ENCODE peak calls at places on chromosomes 6 and 20, in four cellular contexts. One of them, this sample, is unnamed.

GRCh38 chr20:36585410-36586125 is 12.2 kb downstream of the TGIF2 start:
- DNase-seq in NCI-H446: no peak
- DNase-seq in mammary epithelial cell: peak
- DNase-seq in myocyte: peak
- DNase-seq in this sample: no peak

GRCh38 chr6:16982827-16983226 is 119.0 kb upstream of the STMND1 start:
- DNase-seq in myocyte: peak
- DNase-seq in NCI-H446: peak
- DNase-seq in mammary epithelial cell: peak
- DNase-seq in this sample: peak

GRCh38 chr20:16860914-16861313 is 112.8 kb downstream of the OTOR start:
- DNase-seq in NCI-H446: no peak
- DNase-seq in mammary epithelial cell: no peak
- DNase-seq in myocyte: peak
- DNase-seq in this sample: no peak

GRCh38 chr6:87066449-87067288 is 28.2 kb downstream of the CGA start:
- DNase-seq in NCI-H446: peak
- DNase-seq in myocyte: peak
- DNase-seq in mammary epithelial cell: peak
- DNase-seq in this sample: peak

GRCh38 chr6:76247527-76247926 is 175.1 kb upstream of the IMPG1 start:
- DNase-seq in NCI-H446: no peak
- DNase-seq in myocyte: no peak
- DNase-seq in mammary epithelial cell: no peak
- DNase-seq in this sample: no peak

GRCh38 chr6:107732461-107732860 is 91.7 kb downstream of the SCML4 start:
- DNase-seq in myocyte: no peak
- DNase-seq in mammary epithelial cell: no peak
- DNase-seq in NCI-H446: no peak
- DNase-seq in this sample: no peak

GRCh38 chr20:59165389-59165785 is 1.8 kb downstream of the ZNF831 start:
- DNase-seq in mammary epithelial cell: no peak
- DNase-seq in myocyte: no peak
- DNase-seq in NCI-H446: no peak
- DNase-seq in this sample: no peak

GRCh38 chr6:14240411-14241166 is 123.0 kb downstream of the CD83 start:
- DNase-seq in mammary epithelial cell: no peak
- DNase-seq in myocyte: no peak
- DNase-seq in NCI-H446: no peak
- DNase-seq in this sample: no peak

GRCh38 chr20:32201296-32201976 is 6.1 kb downstream of the PLAGL2 start:
- DNase-seq in mammary epithelial cell: peak
- DNase-seq in NCI-H446: no peak
- DNase-seq in myocyte: no peak
- DNase-seq in this sample: no peak

GRCh38 chr20:35568645-35569044 is 26.8 kb downstream of the ERGIC3 start:
- DNase-seq in mammary epithelial cell: peak
- DNase-seq in myocyte: no peak
- DNase-seq in NCI-H446: no peak
- DNase-seq in this sample: no peak

GRCh38 chr6:137975058-137975940 is 108.2 kb downstream of the TNFAIP3 start:
- DNase-seq in myocyte: peak
- DNase-seq in mammary epithelial cell: no peak
- DNase-seq in NCI-H446: no peak
- DNase-seq in this sample: no peak

GRCh38 chr20:34540596-34541263 is 17.8 kb upstream of the MAP1LC3A start:
- DNase-seq in myocyte: no peak
- DNase-seq in mammary epithelial cell: no peak
- DNase-seq in NCI-H446: no peak
- DNase-seq in this sample: no peak

GRCh38 chr6:40477246-40478126 is 109.7 kb downstream of the LRFN2 start:
- DNase-seq in NCI-H446: peak
- DNase-seq in myocyte: no peak
- DNase-seq in mammary epithelial cell: no peak
- DNase-seq in this sample: no peak

GRCh38 chr6:84466521-84466920 is 239.1 kb upstream of the CEP162 start:
- DNase-seq in mammary epithelial cell: peak
- DNase-seq in NCI-H446: no peak
- DNase-seq in myocyte: peak
- DNase-seq in this sample: peak

GRCh38 chr6:20744911-20745557 is 210.8 kb downstream of the CDKAL1 start:
- DNase-seq in mammary epithelial cell: no peak
- DNase-seq in myocyte: no peak
- DNase-seq in NCI-H446: no peak
- DNase-seq in this sample: no peak

GRCh38 chr20:542777-543368 is 717 bp downstream of the CSNK2A1 start:
- DNase-seq in NCI-H446: no peak
- DNase-seq in myocyte: peak
- DNase-seq in mammary epithelial cell: no peak
- DNase-seq in this sample: no peak

GRCh38 chr20:47727909-47728361 is 57.3 kb downstream of the SULF2 start:
- DNase-seq in mammary epithelial cell: no peak
- DNase-seq in myocyte: peak
- DNase-seq in NCI-H446: no peak
- DNase-seq in this sample: no peak

GRCh38 chr6:119148102-119148824 is 69.8 kb upstream of the FAM184A start:
- DNase-seq in NCI-H446: peak
- DNase-seq in mammary epithelial cell: peak
- DNase-seq in myocyte: peak
- DNase-seq in this sample: peak

GRCh38 chr20:6718660-6719059 is 48.8 kb upstream of the BMP2 start:
- DNase-seq in NCI-H446: no peak
- DNase-seq in myocyte: no peak
- DNase-seq in mammary epithelial cell: peak
- DNase-seq in this sample: no peak

GRCh38 chr20:23145281-23145700 is 59.2 kb upstream of the CD93 start:
- DNase-seq in NCI-H446: peak
- DNase-seq in myocyte: peak
- DNase-seq in mammary epithelial cell: no peak
- DNase-seq in this sample: peak

GRCh38 chr20:25277941-25278521 is 30.1 kb downstream of the PYGB start:
- DNase-seq in mammary epithelial cell: no peak
- DNase-seq in NCI-H446: no peak
- DNase-seq in myocyte: no peak
- DNase-seq in this sample: no peak

GRCh38 chr6:87068804-87069203 is 26.1 kb downstream of the CGA start:
- DNase-seq in myocyte: no peak
- DNase-seq in NCI-H446: no peak
- DNase-seq in mammary epithelial cell: no peak
- DNase-seq in this sample: no peak

GRCh38 chr6:20633566-20634340 is 99.5 kb downstream of the CDKAL1 start:
- DNase-seq in mammary epithelial cell: no peak
- DNase-seq in myocyte: no peak
- DNase-seq in NCI-H446: peak
- DNase-seq in this sample: no peak

GRCh38 chr6:27865952-27866369 is 46.2 kb downstream of the OR2B2 start:
- DNase-seq in myocyte: no peak
- DNase-seq in NCI-H446: no peak
- DNase-seq in mammary epithelial cell: peak
- DNase-seq in this sample: no peak

GRCh38 chr6:149318581-149319286 is 1.2 kb downstream of the TAB2 start:
- DNase-seq in NCI-H446: no peak
- DNase-seq in mammary epithelial cell: peak
- DNase-seq in myocyte: no peak
- DNase-seq in this sample: no peak

GRCh38 chr20:53652090-53652858 is 58.6 kb upstream of the ZNF217 start:
- DNase-seq in mammary epithelial cell: no peak
- DNase-seq in NCI-H446: no peak
- DNase-seq in myocyte: peak
- DNase-seq in this sample: no peak

GRCh38 chr20:1215386-1216170 is 10.3 kb upstream of the RAD21L1 start:
- DNase-seq in NCI-H446: no peak
- DNase-seq in myocyte: no peak
- DNase-seq in mammary epithelial cell: no peak
- DNase-seq in this sample: no peak

GRCh38 chr6:5681480-5681879 is 325.2 kb downstream of the NRN1 start:
- DNase-seq in NCI-H446: no peak
- DNase-seq in mammary epithelial cell: no peak
- DNase-seq in myocyte: no peak
- DNase-seq in this sample: no peak

GRCh38 chr20:46512943-46513844 is at the start of gene ZNF334:
- DNase-seq in myocyte: peak
- DNase-seq in mammary epithelial cell: peak
- DNase-seq in NCI-H446: peak
- DNase-seq in this sample: peak

GRCh38 chr20:36573103-36573797 is at the start of gene TGIF2:
- DNase-seq in myocyte: peak
- DNase-seq in mammary epithelial cell: peak
- DNase-seq in NCI-H446: peak
- DNase-seq in this sample: peak

GRCh38 chr6:157600807-157601206 is 219.8 kb downstream of the ZDHHC14 start:
- DNase-seq in NCI-H446: no peak
- DNase-seq in mammary epithelial cell: no peak
- DNase-seq in myocyte: no peak
- DNase-seq in this sample: no peak

GRCh38 chr6:150004783-150005717 is 20.3 kb downstream of the RAET1L start:
- DNase-seq in myocyte: peak
- DNase-seq in mammary epithelial cell: peak
- DNase-seq in NCI-H446: peak
- DNase-seq in this sample: peak

GRCh38 chr6:140178550-140179334 is 804.3 kb upstream of the CITED2 start:
- DNase-seq in myocyte: peak
- DNase-seq in mammary epithelial cell: peak
- DNase-seq in NCI-H446: no peak
- DNase-seq in this sample: peak

GRCh38 chr6:133547136-133547535 is 306.0 kb downstream of the EYA4 start:
- DNase-seq in myocyte: no peak
- DNase-seq in NCI-H446: no peak
- DNase-seq in mammary epithelial cell: no peak
- DNase-seq in this sample: no peak

GRCh38 chr6:45843848-45844521 is 171.7 kb downstream of the CLIC5 start:
- DNase-seq in NCI-H446: no peak
- DNase-seq in mammary epithelial cell: no peak
- DNase-seq in myocyte: peak
- DNase-seq in this sample: no peak

GRCh38 chr6:47097092-47097945 is 55.2 kb upstream of the ADGRF1 start:
- DNase-seq in NCI-H446: peak
- DNase-seq in myocyte: peak
- DNase-seq in mammary epithelial cell: peak
- DNase-seq in this sample: peak

This sample was measured in brain microvascular endothelial cell.